ENCODE peak calls at places on chromosomes 7 and 10, in ten cellular contexts. X is colonic mucosa; A is activated naive CD8-positive, alpha-beta T cell treated with anti-CD3 and anti-CD28 coated beads for 36 hours; P is foreskin fibroblast; Z is occipital lobe; T is cardiac fibroblast; W is IMR-90; B is ACHN; U is COLO829; E is NCI-H1694 treated with DMSO at 0.1 percent for 48 hours. V is an unnamed sample.

GRCh38 chr10:116353817-116354216 is 29.6 kb downstream of the CCDC172 start:
- DNase-seq in P (no peak), B (no peak), Z (no peak), W (no peak), A (no peak), E (no peak), U (no peak), T (no peak), X (no peak), V (no peak)

GRCh38 chr10:18294633-18295032 is 154.4 kb downstream of the CACNB2 start:
- DNase-seq in P (no peak), Z (no peak), X (no peak), E (no peak), A (no peak), W (no peak), B (no peak), U (no peak), T (no peak), V (no peak)

GRCh38 chr10:50326757-50327701 is 75.7 kb upstream of the ASAH2 start:
- DNase-seq in U (no peak), X (no peak), W (peak; percentile 72), T (peak; percentile 85), Z (no peak), P (peak; percentile 87), A (no peak), B (no peak), E (no peak), V (no peak)

GRCh38 chr7:159027803-159028455 is 116.7 kb downstream of the VIPR2 start:
- DNase-seq in B (peak; percentile 65), E (peak; percentile 34), U (no peak), W (no peak), T (no peak), Z (no peak), X (peak; percentile 52), A (no peak), P (peak; percentile 15), V (no peak)

GRCh38 chr10:125560947-125561346 is 122.0 kb downstream of the TEX36 start:
- DNase-seq in U (no peak), B (no peak), T (no peak), A (no peak), X (no peak), Z (no peak), P (no peak), W (no peak), E (no peak), V (no peak)

GRCh38 chr7:159033956-159034938 is 110.4 kb downstream of the VIPR2 start:
- DNase-seq in Z (no peak), W (no peak), P (no peak), A (no peak), U (no peak), E (no peak), B (no peak), X (peak; percentile 11), T (no peak), V (no peak)

GRCh38 chr7:129574487-129574886 is 37.0 kb upstream of the NRF1 start:
- DNase-seq in T (peak; percentile 93), Z (no peak), B (peak; percentile 18), X (no peak), U (no peak), A (no peak), E (no peak), W (peak; percentile 88), P (peak; percentile 92), V (no peak)

GRCh38 chr10:126911301-126911700 is 6.1 kb downstream of the DOCK1 start:
- DNase-seq in B (no peak), E (no peak), X (no peak), Z (no peak), W (no peak), A (no peak), T (no peak), U (no peak), P (no peak), V (no peak)

GRCh38 chr7:69811682-69812344 is 213.5 kb downstream of the AUTS2 start:
- DNase-seq in E (no peak), B (no peak), P (no peak), X (no peak), U (no peak), T (no peak), Z (no peak), A (no peak), W (no peak), V (no peak)

GRCh38 chr7:74481458-74482324 is 28.0 kb downstream of the GTF2IRD1 start:
- DNase-seq in T (no peak), X (no peak), P (peak; percentile 13), W (peak; percentile 31), U (no peak), E (no peak), B (peak; percentile 74), A (no peak), Z (no peak), V (no peak)

GRCh38 chr10:48363617-48364355 is 57.3 kb downstream of the MAPK8 start:
- DNase-seq in A (peak; percentile 13), E (peak; percentile 58), T (peak; percentile 86), B (peak; percentile 82), W (peak; percentile 80), X (peak; percentile 33), P (peak; percentile 81), Z (peak; percentile 10), U (peak; percentile 25), V (peak; percentile 41)

GRCh38 chr10:121952226-121952625 is 22.8 kb downstream of the NSMCE4A start:
- DNase-seq in U (no peak), Z (no peak), X (no peak), B (no peak), W (peak; percentile 13), T (peak; percentile 36), E (no peak), A (no peak), P (peak; percentile 52), V (no peak)

GRCh38 chr10:129863231-129863663 is 100.8 kb downstream of the EBF3 start:
- DNase-seq in E (no peak), X (no peak), T (no peak), U (peak; percentile 70), A (no peak), P (no peak), B (no peak), W (no peak), Z (no peak), V (no peak)

GRCh38 chr10:50501899-50502556 is 121.7 kb downstream of the SGMS1 start:
- DNase-seq in U (no peak), T (no peak), A (no peak), B (no peak), P (no peak), X (no peak), E (no peak), W (no peak), Z (no peak), V (peak; percentile 44)

GRCh38 chr7:24877790-24878311 is 102.1 kb downstream of the OSBPL3 start:
- DNase-seq in T (peak; percentile 49), P (peak; percentile 55), X (no peak), U (no peak), W (peak; percentile 42), Z (peak; percentile 37), B (no peak), E (no peak), A (peak; percentile 32), V (peak; percentile 67)

GRCh38 chr10:62239994-62240393 is 28.6 kb downstream of the RTKN2 start:
- DNase-seq in X (no peak), W (no peak), P (peak; percentile 22), U (no peak), T (peak; percentile 42), E (no peak), B (no peak), Z (no peak), A (no peak), V (no peak)

GRCh38 chr10:107969936-107970335 is 805.4 kb upstream of the SORCS1 start:
- DNase-seq in E (no peak), A (no peak), Z (no peak), T (no peak), U (no peak), P (no peak), W (no peak), X (no peak), B (no peak), V (no peak)

GRCh38 chr7:23347682-23348180 is 48.6 kb downstream of the MALSU1 start:
- DNase-seq in P (peak; percentile 91), Z (no peak), B (peak; percentile 25), T (peak; percentile 84), W (peak; percentile 91), E (no peak), X (no peak), U (peak; percentile 95), A (no peak), V (peak; percentile 32)

GRCh38 chr10:25912796-25913195 is 21.2 kb upstream of the MYO3A start:
- DNase-seq in E (no peak), P (no peak), A (no peak), W (no peak), B (no peak), Z (no peak), U (no peak), X (no peak), T (no peak), V (no peak)

GRCh38 chr10:104424719-104425118 is 71.1 kb downstream of the CFAP58 start:
- DNase-seq in T (peak; percentile 33), W (peak; percentile 1), E (no peak), A (no peak), B (no peak), Z (no peak), X (no peak), P (peak; percentile 75), U (no peak), V (peak; percentile 8)

GRCh38 chr7:140056431-140056830 is 6.3 kb downstream of the PARP12 start:
- DNase-seq in U (no peak), E (no peak), W (no peak), T (no peak), A (no peak), X (no peak), Z (no peak), P (no peak), B (no peak), V (no peak)

GRCh38 chr10:35172574-35172973 is 45.9 kb downstream of the CREM start:
- DNase-seq in U (peak; percentile 51), X (no peak), A (no peak), Z (no peak), B (no peak), T (peak; percentile 57), P (peak; percentile 72), E (no peak), W (peak; percentile 41), V (no peak)

GRCh38 chr7:139471740-139472353 is 11.6 kb downstream of the KLRG2 start:
- DNase-seq in X (no peak), U (no peak), T (peak; percentile 56), W (peak; percentile 57), A (no peak), P (peak; percentile 12), B (peak; percentile 34), Z (no peak), E (no peak), V (no peak)

GRCh38 chr7:74312418-74313021 is 23.3 kb downstream of the CLIP2 start:
- DNase-seq in B (no peak), X (no peak), Z (no peak), W (no peak), E (no peak), P (no peak), A (no peak), T (no peak), U (no peak), V (peak; percentile 26)

GRCh38 chr10:15180736-15181135 is 12.2 kb upstream of the NMT2 start:
- DNase-seq in T (no peak), Z (no peak), E (no peak), A (no peak), P (no peak), W (no peak), B (no peak), U (no peak), X (no peak), V (no peak)

GRCh38 chr10:92691591-92692084 is 1.9 kb downstream of the HHEX start:
- DNase-seq in T (no peak), Z (no peak), P (no peak), X (peak; percentile 26), B (no peak), A (peak; percentile 21), W (no peak), E (no peak), U (no peak), V (peak; percentile 64)

GRCh38 chr7:130732980-130733865 is 784 bp downstream of the KLF14 start:
- DNase-seq in U (no peak), B (peak; percentile 42), P (peak; percentile 63), E (peak; percentile 29), Z (no peak), W (peak; percentile 1), T (no peak), A (peak; percentile 32), X (peak; percentile 43), V (peak; percentile 23)

GRCh38 chr10:103618575-103619423 is 125.3 kb downstream of the NEURL1 start:
- DNase-seq in A (no peak), B (no peak), Z (no peak), P (peak; percentile 80), W (no peak), X (peak; percentile 56), T (peak; percentile 74), U (no peak), E (no peak), V (no peak)